ENCODE peak calls at places on chromosomes 6 and 20, in seven cellular contexts. D, U, T, E, R, G and V are unnamed samples.

GRCh38 chr6:15996030-15996429 is 132.9 kb upstream of the MYLIP start:
- DNase-seq in U (no peak), R (peak), T (no peak), E (peak), G (no peak), D (no peak), V (no peak)

GRCh38 chr6:148972481-148972880 is 225.7 kb downstream of the UST start:
- DNase-seq in E (peak), G (no peak), T (no peak), D (no peak), U (peak), R (peak), V (no peak)

GRCh38 chr6:137313928-137314855 is 95.0 kb upstream of the IFNGR1 start:
- DNase-seq in U (peak), R (peak), E (peak), T (peak), D (peak), G (peak), V (peak)

GRCh38 chr6:160042014-160042773 is 73.3 kb downstream of the IGF2R start:
- DNase-seq in U (no peak), E (no peak), D (no peak), R (no peak), T (peak), G (peak), V (peak)

GRCh38 chr20:53655909-53656652 is 62.4 kb upstream of the ZNF217 start:
- DNase-seq in G (no peak), D (no peak), T (peak), R (no peak), E (no peak), U (no peak), V (no peak)

GRCh38 chr20:2986466-2986865 is 57.0 kb upstream of the GNRH2 start:
- DNase-seq in T (peak), E (peak), D (no peak), G (peak), U (no peak), R (peak), V (peak)

GRCh38 chr6:14456941-14457340 is 339.4 kb downstream of the CD83 start:
- DNase-seq in T (no peak), R (no peak), E (no peak), U (no peak), G (no peak), D (no peak), V (no peak)

GRCh38 chr6:168774381-168774780 is 333.4 kb downstream of the SMOC2 start:
- DNase-seq in G (peak), E (no peak), U (no peak), R (no peak), T (no peak), D (no peak), V (no peak)

GRCh38 chr6:17710331-17710730 is 3.6 kb upstream of the NUP153 start:
- DNase-seq in E (no peak), D (no peak), T (peak), U (no peak), R (no peak), G (no peak), V (peak)

GRCh38 chr6:108748063-108748462 is 100.2 kb upstream of the ARMC2 start:
- DNase-seq in G (no peak), T (peak), U (no peak), D (no peak), E (no peak), R (no peak), V (no peak)

GRCh38 chr6:3088446-3088845 is 20.2 kb downstream of the RIPK1 start:
- DNase-seq in D (no peak), E (no peak), U (no peak), R (no peak), G (peak), T (peak), V (peak)

GRCh38 chr6:32488085-32488484 is 42.0 kb downstream of the HLA-DRB5 start:
- DNase-seq in R (no peak), G (no peak), U (no peak), D (no peak), E (no peak), T (no peak), V (no peak)